ENCODE peak calls at places on chromosomes 12 and 14, in six cellular contexts. One of them, this sample, is unnamed.
A peak's percentile ranks its signal among the peaks of the same experiment; 100 is the strongest.

GRCh38 chr14:81323621-81324400 is 76.3 kb downstream of the STON2 start:
- DNase-seq in neural progenitor cell: peak; percentile 73
- DNase-seq in uterus: no peak
- DNase-seq in ovary: no peak
- DNase-seq in heart right ventricle: no peak
- DNase-seq in GM23338: peak; percentile 77
- DNase-seq in this sample: peak; percentile 20

GRCh38 chr14:71607056-71607455 is 325.2 kb upstream of the RGS6 start:
- DNase-seq in ovary: no peak
- DNase-seq in GM23338: no peak
- DNase-seq in neural progenitor cell: no peak
- DNase-seq in heart right ventricle: no peak
- DNase-seq in uterus: no peak
- DNase-seq in this sample: no peak

GRCh38 chr12:104433061-104433460 is 23.7 kb upstream of the CHST11 start:
- DNase-seq in heart right ventricle: no peak
- DNase-seq in neural progenitor cell: no peak
- DNase-seq in uterus: no peak
- DNase-seq in ovary: no peak
- DNase-seq in GM23338: no peak
- DNase-seq in this sample: no peak

GRCh38 chr12:26369588-26369987 is 174.2 kb downstream of the SSPN start:
- DNase-seq in GM23338: peak; percentile 21
- DNase-seq in uterus: no peak
- DNase-seq in neural progenitor cell: peak; percentile 63
- DNase-seq in heart right ventricle: no peak
- DNase-seq in ovary: no peak
- DNase-seq in this sample: no peak

GRCh38 chr14:24852312-24853060 is 197.5 kb downstream of the STXBP6 start:
- DNase-seq in ovary: no peak
- DNase-seq in GM23338: peak; percentile 38
- DNase-seq in neural progenitor cell: peak; percentile 15
- DNase-seq in uterus: no peak
- DNase-seq in heart right ventricle: no peak
- DNase-seq in this sample: no peak

GRCh38 chr12:52045794-52046199 is 5.4 kb upstream of the NR4A1 start:
- DNase-seq in GM23338: no peak
- DNase-seq in uterus: peak; percentile 36
- DNase-seq in ovary: peak; percentile 40
- DNase-seq in neural progenitor cell: no peak
- DNase-seq in heart right ventricle: peak; percentile 66
- DNase-seq in this sample: no peak

GRCh38 chr12:27158322-27158721 is 75.9 kb upstream of the C12orf71 start:
- DNase-seq in uterus: no peak
- DNase-seq in neural progenitor cell: peak; percentile 87
- DNase-seq in ovary: no peak
- DNase-seq in GM23338: peak; percentile 60
- DNase-seq in heart right ventricle: no peak
- DNase-seq in this sample: no peak

GRCh38 chr14:21405097-21405496 is 21.3 kb upstream of the SUPT16H start:
- DNase-seq in neural progenitor cell: no peak
- DNase-seq in ovary: no peak
- DNase-seq in heart right ventricle: no peak
- DNase-seq in uterus: no peak
- DNase-seq in GM23338: no peak
- DNase-seq in this sample: no peak

GRCh38 chr12:106204312-106204711 is 43.5 kb downstream of the CKAP4 start:
- DNase-seq in heart right ventricle: no peak
- DNase-seq in uterus: no peak
- DNase-seq in ovary: no peak
- DNase-seq in GM23338: no peak
- DNase-seq in neural progenitor cell: no peak
- DNase-seq in this sample: no peak

GRCh38 chr12:15701721-15702156 is 87.4 kb downstream of the EPS8 start:
- DNase-seq in uterus: no peak
- DNase-seq in neural progenitor cell: no peak
- DNase-seq in heart right ventricle: no peak
- DNase-seq in GM23338: no peak
- DNase-seq in ovary: no peak
- DNase-seq in this sample: no peak

GRCh38 chr14:56803816-56804535 is 6.3 kb downstream of the OTX2 start:
- DNase-seq in neural progenitor cell: no peak
- DNase-seq in uterus: no peak
- DNase-seq in ovary: no peak
- DNase-seq in GM23338: peak; percentile 44
- DNase-seq in heart right ventricle: no peak
- DNase-seq in this sample: no peak

GRCh38 chr14:83184531-83184930 is 1650.9 kb upstream of the SEL1L start:
- DNase-seq in uterus: no peak
- DNase-seq in GM23338: no peak
- DNase-seq in heart right ventricle: no peak
- DNase-seq in ovary: no peak
- DNase-seq in neural progenitor cell: no peak
- DNase-seq in this sample: no peak

GRCh38 chr14:21069388-21070082 is 569 bp upstream of the ARHGEF40 start:
- DNase-seq in ovary: peak; percentile 72
- DNase-seq in uterus: peak; percentile 66
- DNase-seq in GM23338: peak; percentile 91
- DNase-seq in heart right ventricle: peak; percentile 45
- DNase-seq in neural progenitor cell: peak; percentile 84
- DNase-seq in this sample: no peak

GRCh38 chr12:125218952-125219351 is 153.7 kb downstream of the AACS start:
- DNase-seq in neural progenitor cell: no peak
- DNase-seq in heart right ventricle: no peak
- DNase-seq in GM23338: no peak
- DNase-seq in ovary: no peak
- DNase-seq in uterus: no peak
- DNase-seq in this sample: no peak

GRCh38 chr14:105221598-105222178 is 26.6 kb upstream of the BTBD6 start:
- DNase-seq in heart right ventricle: no peak
- DNase-seq in neural progenitor cell: no peak
- DNase-seq in uterus: no peak
- DNase-seq in GM23338: no peak
- DNase-seq in ovary: no peak
- DNase-seq in this sample: no peak

GRCh38 chr14:78178071-78178470 is 7.9 kb downstream of the NRXN3 start:
- DNase-seq in neural progenitor cell: no peak
- DNase-seq in heart right ventricle: no peak
- DNase-seq in ovary: no peak
- DNase-seq in GM23338: no peak
- DNase-seq in uterus: no peak
- DNase-seq in this sample: no peak

GRCh38 chr14:91911474-91912032 is 35.9 kb downstream of the FBLN5 start:
- DNase-seq in GM23338: peak; percentile 88
- DNase-seq in heart right ventricle: no peak
- DNase-seq in ovary: no peak
- DNase-seq in neural progenitor cell: peak; percentile 73
- DNase-seq in uterus: no peak
- DNase-seq in this sample: no peak

GRCh38 chr12:106227641-106228319 is 20.0 kb downstream of the CKAP4 start:
- DNase-seq in ovary: no peak
- DNase-seq in heart right ventricle: no peak
- DNase-seq in uterus: no peak
- DNase-seq in GM23338: no peak
- DNase-seq in neural progenitor cell: no peak
- DNase-seq in this sample: no peak

GRCh38 chr12:114286145-114286544 is 119.8 kb downstream of the TBX5 start:
- DNase-seq in uterus: no peak
- DNase-seq in neural progenitor cell: peak; percentile 13
- DNase-seq in GM23338: peak; percentile 52
- DNase-seq in ovary: no peak
- DNase-seq in heart right ventricle: no peak
- DNase-seq in this sample: no peak

GRCh38 chr12:120483621-120484020 is 12.3 kb upstream of the DYNLL1 start:
- DNase-seq in GM23338: no peak
- DNase-seq in uterus: no peak
- DNase-seq in neural progenitor cell: no peak
- DNase-seq in heart right ventricle: no peak
- DNase-seq in ovary: no peak
- DNase-seq in this sample: no peak

GRCh38 chr14:74508292-74508731 is 14.7 kb downstream of the ISCA2 start:
- DNase-seq in ovary: no peak
- DNase-seq in uterus: no peak
- DNase-seq in GM23338: peak; percentile 90
- DNase-seq in heart right ventricle: no peak
- DNase-seq in neural progenitor cell: peak; percentile 77
- DNase-seq in this sample: no peak

GRCh38 chr14:59897757-59898383 is 22.1 kb upstream of the LRRC9 start:
- DNase-seq in GM23338: peak; percentile 76
- DNase-seq in ovary: no peak
- DNase-seq in heart right ventricle: no peak
- DNase-seq in uterus: no peak
- DNase-seq in neural progenitor cell: peak; percentile 74
- DNase-seq in this sample: peak; percentile 18

GRCh38 chr12:50251619-50252300 is 31.6 kb downstream of the LIMA1 start:
- DNase-seq in uterus: no peak
- DNase-seq in GM23338: no peak
- DNase-seq in heart right ventricle: no peak
- DNase-seq in neural progenitor cell: no peak
- DNase-seq in ovary: no peak
- DNase-seq in this sample: no peak

GRCh38 chr14:85399196-85399595 is 130.7 kb upstream of the FLRT2 start:
- DNase-seq in GM23338: no peak
- DNase-seq in neural progenitor cell: no peak
- DNase-seq in ovary: no peak
- DNase-seq in uterus: no peak
- DNase-seq in heart right ventricle: no peak
- DNase-seq in this sample: no peak

GRCh38 chr14:100841445-100842403 is 15.8 kb downstream of the MEG3 start:
- DNase-seq in heart right ventricle: no peak
- DNase-seq in neural progenitor cell: no peak
- DNase-seq in uterus: no peak
- DNase-seq in GM23338: no peak
- DNase-seq in ovary: no peak
- DNase-seq in this sample: no peak

GRCh38 chr14:63564318-63564717 is 21.1 kb upstream of the PPP2R5E start:
- DNase-seq in ovary: no peak
- DNase-seq in neural progenitor cell: no peak
- DNase-seq in uterus: no peak
- DNase-seq in heart right ventricle: no peak
- DNase-seq in GM23338: no peak
- DNase-seq in this sample: no peak

GRCh38 chr12:67630373-67631088 is 18.0 kb upstream of the DYRK2 start:
- DNase-seq in uterus: no peak
- DNase-seq in heart right ventricle: peak; percentile 21
- DNase-seq in neural progenitor cell: peak; percentile 8
- DNase-seq in ovary: peak; percentile 16
- DNase-seq in GM23338: peak; percentile 73
- DNase-seq in this sample: no peak

GRCh38 chr12:88448337-88448944 is 131.8 kb downstream of the KITLG start:
- DNase-seq in ovary: no peak
- DNase-seq in uterus: no peak
- DNase-seq in neural progenitor cell: peak; percentile 52
- DNase-seq in heart right ventricle: no peak
- DNase-seq in GM23338: no peak
- DNase-seq in this sample: no peak

GRCh38 chr12:2052861-2053674 is at the start of gene CACNA1C:
- DNase-seq in neural progenitor cell: peak; percentile 91
- DNase-seq in ovary: peak; percentile 47
- DNase-seq in heart right ventricle: peak; percentile 71
- DNase-seq in GM23338: peak; percentile 71
- DNase-seq in uterus: peak; percentile 80
- DNase-seq in this sample: peak; percentile 60
- TF ChIP-seq CTCF in neural progenitor cell: peak; percentile 22
- TF ChIP-seq CTCF in ovary: no peak
- TF ChIP-seq CTCF in heart right ventricle: peak; percentile 70
- TF ChIP-seq CTCF in GM23338: no peak
- TF ChIP-seq CTCF in uterus: no peak
- TF ChIP-seq CTCF in this sample: peak; percentile 50

GRCh38 chr14:90060312-90060964 is 1.4 kb upstream of the KCNK13 start:
- DNase-seq in ovary: no peak
- DNase-seq in uterus: no peak
- DNase-seq in heart right ventricle: peak; percentile 61
- DNase-seq in GM23338: peak; percentile 87
- DNase-seq in neural progenitor cell: peak; percentile 85
- DNase-seq in this sample: peak; percentile 52
- TF ChIP-seq CTCF in ovary: no peak
- TF ChIP-seq CTCF in uterus: no peak
- TF ChIP-seq CTCF in heart right ventricle: peak; percentile 60
- TF ChIP-seq CTCF in GM23338: peak; percentile 43
- TF ChIP-seq CTCF in neural progenitor cell: peak; percentile 71
- TF ChIP-seq CTCF in this sample: peak; percentile 64

GRCh38 chr14:86464386-86464785 is 934.4 kb downstream of the FLRT2 start:
- DNase-seq in neural progenitor cell: no peak
- DNase-seq in GM23338: no peak
- DNase-seq in heart right ventricle: no peak
- DNase-seq in ovary: no peak
- DNase-seq in uterus: no peak
- DNase-seq in this sample: no peak

GRCh38 chr14:86457729-86458128 is 927.8 kb downstream of the FLRT2 start:
- DNase-seq in ovary: no peak
- DNase-seq in GM23338: no peak
- DNase-seq in heart right ventricle: no peak
- DNase-seq in neural progenitor cell: no peak
- DNase-seq in uterus: no peak
- DNase-seq in this sample: no peak

GRCh38 chr14:86462193-86462592 is 932.2 kb downstream of the FLRT2 start:
- DNase-seq in neural progenitor cell: peak; percentile 50
- DNase-seq in heart right ventricle: no peak
- DNase-seq in ovary: no peak
- DNase-seq in GM23338: peak; percentile 69
- DNase-seq in uterus: no peak
- DNase-seq in this sample: no peak
- TF ChIP-seq CTCF in neural progenitor cell: peak; percentile 48
- TF ChIP-seq CTCF in heart right ventricle: no peak
- TF ChIP-seq CTCF in ovary: no peak
- TF ChIP-seq CTCF in GM23338: peak; percentile 62
- TF ChIP-seq CTCF in uterus: no peak
- TF ChIP-seq CTCF in this sample: peak; percentile 30

GRCh38 chr12:89707992-89708792 is 446 bp downstream of the ATP2B1 start:
- DNase-seq in heart right ventricle: peak; percentile 48
- DNase-seq in neural progenitor cell: peak; percentile 53
- DNase-seq in uterus: peak; percentile 37
- DNase-seq in ovary: peak; percentile 37
- DNase-seq in GM23338: peak; percentile 54
- DNase-seq in this sample: peak; percentile 21
- TF ChIP-seq CTCF in heart right ventricle: no peak
- TF ChIP-seq CTCF in neural progenitor cell: peak; percentile 13
- TF ChIP-seq CTCF in uterus: no peak
- TF ChIP-seq CTCF in ovary: no peak
- TF ChIP-seq CTCF in GM23338: no peak
- TF ChIP-seq CTCF in this sample: peak; percentile 21

GRCh38 chr12:91620949-91621348 is 438.3 kb upstream of the DCN start:
- DNase-seq in neural progenitor cell: peak; percentile 34
- DNase-seq in heart right ventricle: no peak
- DNase-seq in ovary: no peak
- DNase-seq in uterus: no peak
- DNase-seq in GM23338: no peak
- DNase-seq in this sample: no peak
- TF ChIP-seq CTCF in neural progenitor cell: no peak
- TF ChIP-seq CTCF in heart right ventricle: peak; percentile 50
- TF ChIP-seq CTCF in ovary: no peak
- TF ChIP-seq CTCF in uterus: no peak
- TF ChIP-seq CTCF in GM23338: no peak
- TF ChIP-seq CTCF in this sample: no peak

This sample was measured in progenitor cell of endocrine pancreas.